ENCODE peak calls at places on chromosomes 4 and X, in nine cellular contexts. I is neuronal stem cell, J is IMR-90, U is breast epithelium, P is pancreas, H is SK-N-SH, Z is ascending aorta, D is heart left ventricle, W is endodermal cell. B is an unnamed sample.

GRCh38 chrX:13220916-13221315 is 98.9 kb downstream of the ATXN3L start:
- DNase-seq in J (peak; percentile 84), U (no peak), W (no peak), I (no peak), H (no peak), D (no peak), P (no peak), Z (no peak), B (no peak)

GRCh38 chrX:98068210-98068609 is 1184.5 kb downstream of the RPA4 start:
- DNase-seq in P (no peak), D (no peak), J (no peak), I (peak; percentile 1), Z (no peak), H (no peak), U (no peak), W (peak; percentile 48), B (no peak)

GRCh38 chr4:145541266-145541770 is 59.7 kb downstream of the SMAD1 start:
- DNase-seq in W (no peak), U (no peak), I (no peak), P (no peak), H (no peak), J (no peak), Z (no peak), D (no peak), B (no peak)

GRCh38 chr4:89700766-89701165 is 136.2 kb downstream of the SNCA start:
- DNase-seq in D (no peak), W (no peak), P (no peak), H (no peak), I (no peak), J (no peak), Z (no peak), U (no peak), B (no peak)

GRCh38 chr4:104879367-104879766 is 267.3 kb upstream of the TET2 start:
- DNase-seq in W (no peak), H (no peak), P (no peak), Z (no peak), D (no peak), J (no peak), U (no peak), I (no peak), B (no peak)

GRCh38 chrX:132216806-132217202 is 2.4 kb downstream of the RAP2C start:
- DNase-seq in Z (no peak), D (no peak), I (no peak), W (no peak), J (peak; percentile 43), U (no peak), H (no peak), P (no peak), B (no peak)

GRCh38 chr4:7936963-7937362 is 2.7 kb downstream of the AFAP1 start:
- DNase-seq in I (no peak), W (no peak), H (no peak), D (no peak), U (no peak), Z (no peak), P (no peak), J (no peak), B (no peak)

GRCh38 chr4:71683309-71683708 is 100.6 kb downstream of the GC start:
- DNase-seq in J (no peak), H (no peak), P (no peak), D (no peak), I (no peak), U (no peak), W (no peak), Z (no peak), B (no peak)

GRCh38 chr4:46993075-46994006 is at the start of gene GABRA4:
- DNase-seq in I (peak; percentile 35), Z (no peak), J (no peak), U (no peak), D (peak; percentile 31), W (peak; percentile 80), H (no peak), P (peak; percentile 65), B (no peak)

GRCh38 chr4:71472946-71473345 is 134.1 kb downstream of the SLC4A4 start:
- DNase-seq in W (no peak), P (no peak), U (no peak), I (no peak), Z (no peak), J (peak; percentile 89), D (no peak), H (no peak), B (no peak)

GRCh38 chr4:173538903-173539445 is 8.9 kb upstream of the HAND2 start:
- DNase-seq in J (no peak), D (no peak), I (peak; percentile 36), U (no peak), P (no peak), W (peak; percentile 49), Z (no peak), H (no peak), B (no peak)

GRCh38 chrX:53223955-53224859 is 800 bp downstream of the KDM5C start:
- DNase-seq in P (no peak), U (no peak), J (peak; percentile 85), D (no peak), H (peak; percentile 58), I (no peak), Z (no peak), W (no peak), B (no peak)

GRCh38 chr4:150814873-150815272 is 200.2 kb downstream of the LRBA start:
- DNase-seq in P (no peak), U (no peak), H (no peak), Z (no peak), J (no peak), W (no peak), D (no peak), I (no peak), B (no peak)

DNA sequence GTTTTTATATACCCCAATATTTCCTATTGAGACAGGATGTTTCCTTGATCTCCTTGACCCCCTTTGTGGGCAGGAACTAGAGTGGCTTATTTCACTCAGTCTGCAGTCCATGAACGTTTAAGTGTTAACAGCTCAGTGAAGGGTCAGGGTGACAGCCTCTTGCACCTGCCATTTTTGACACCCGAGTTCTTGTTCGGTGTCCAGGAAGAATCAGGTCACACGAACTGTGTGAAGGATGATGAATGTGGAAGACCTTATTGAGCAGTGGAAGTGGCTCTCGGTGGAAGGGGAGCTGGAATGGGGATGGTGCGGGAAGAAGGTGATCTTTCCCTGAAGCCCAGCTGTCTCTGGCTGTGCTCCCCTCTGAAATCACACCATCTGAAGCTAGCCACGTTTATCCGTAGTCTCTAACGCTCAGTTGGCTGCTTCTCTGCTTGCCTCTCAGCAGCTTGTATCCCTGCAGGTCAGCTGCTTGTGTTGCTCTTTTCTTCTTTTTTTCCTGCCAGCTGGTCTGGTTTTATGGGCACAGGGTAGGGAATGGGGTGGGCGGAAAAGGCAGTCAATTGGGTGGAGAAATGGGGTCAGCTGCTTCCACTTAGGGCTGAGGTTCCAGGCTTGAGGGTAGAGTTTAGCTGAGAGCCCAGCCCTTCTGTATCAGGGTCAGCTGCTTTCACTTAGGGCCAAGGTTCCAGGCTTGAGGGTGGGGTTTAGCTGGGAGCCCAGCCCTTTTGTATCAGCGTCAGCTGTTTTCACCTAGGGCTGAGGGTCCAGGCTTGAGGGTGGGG is 29.0 kb upstream of the CCNG2 start:
- DNase-seq in W (peak; percentile 74), I (no peak), P (no peak), H (no peak), Z (no peak), J (no peak), D (no peak), U (no peak), B (no peak)
- H3K27ac ChIP-seq in W (no peak overlapping the region), I (no peak overlapping the region), P (no peak overlapping the region), H (no peak overlapping the region), Z (no peak overlapping the region), J (no peak overlapping the region), D (no peak overlapping the region), U (no peak overlapping the region), B (no peak overlapping the region)

DNA sequence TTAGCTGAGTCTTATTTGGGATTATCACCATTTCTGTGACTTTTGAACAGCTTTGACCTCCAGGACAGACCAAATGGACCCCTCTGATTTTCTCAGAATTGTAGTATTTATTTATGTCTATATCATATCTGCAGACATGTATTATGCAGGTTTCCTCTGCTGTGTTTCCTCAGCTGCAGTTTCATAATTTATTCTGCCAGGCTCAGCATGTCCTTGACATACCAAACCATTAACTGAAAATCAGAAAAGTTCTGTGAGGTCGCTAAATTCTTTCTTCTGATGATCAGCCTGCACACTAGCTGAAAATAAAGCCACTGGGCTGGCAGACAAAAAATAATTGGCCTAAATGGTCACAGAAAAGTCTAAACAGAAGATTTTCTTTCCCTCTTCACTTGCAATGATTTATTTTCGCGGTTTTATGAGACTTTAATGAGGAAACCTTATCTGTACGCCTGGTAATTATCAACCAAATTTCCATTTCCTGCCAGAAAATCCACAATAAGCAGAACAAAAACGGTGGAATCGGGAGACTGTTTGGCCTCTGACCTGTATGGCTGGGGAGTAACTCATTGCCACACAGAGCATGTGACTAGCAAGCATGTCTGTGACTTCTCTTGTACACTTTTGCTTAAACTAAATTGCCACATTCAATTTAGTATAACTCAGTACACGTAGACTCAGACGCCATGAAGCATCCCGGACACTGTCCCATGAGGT is 150.9 kb downstream of the ENPP6 start:
- DNase-seq in W (no peak), D (no peak), H (peak; percentile 42), P (no peak), U (no peak), Z (no peak), J (no peak), I (no peak), B (no peak)
- H3K27ac ChIP-seq in W (no peak overlapping the region), D (no peak overlapping the region), H (no peak overlapping the region), P (peak overlapping the region; percentile 33), U (no peak overlapping the region), Z (no peak overlapping the region), J (no peak overlapping the region), I (no peak overlapping the region), B (no peak overlapping the region)

GRCh38 chrX:40099046-40099968 is 1.5 kb upstream of the BCOR start:
- DNase-seq in Z (no peak), P (peak; percentile 77), U (no peak), W (peak; percentile 87), J (no peak), H (peak; percentile 70), I (no peak), D (peak; percentile 38), B (no peak)
- H3K27ac ChIP-seq in Z (peak overlapping the region; percentile 87), P (peak overlapping the region; percentile 93), U (peak overlapping the region; percentile 83), W (no peak overlapping the region), J (no peak overlapping the region), H (peak overlapping the region; percentile 51), I (no peak overlapping the region), D (peak overlapping the region; percentile 97), B (peak overlapping the region; percentile 91)

GRCh38 chr4:182898479-182898799 is 18.7 kb downstream of the DCTD start:
- DNase-seq in I (no peak), U (no peak), D (no peak), H (no peak), W (no peak), J (no peak), P (no peak), Z (no peak), B (no peak)
- H3K27ac ChIP-seq in I (no peak overlapping the region), U (no peak overlapping the region), D (no peak overlapping the region), H (no peak overlapping the region), W (no peak overlapping the region), J (no peak overlapping the region), P (peak overlapping the region; percentile 19), Z (no peak overlapping the region), B (no peak overlapping the region)

DNA sequence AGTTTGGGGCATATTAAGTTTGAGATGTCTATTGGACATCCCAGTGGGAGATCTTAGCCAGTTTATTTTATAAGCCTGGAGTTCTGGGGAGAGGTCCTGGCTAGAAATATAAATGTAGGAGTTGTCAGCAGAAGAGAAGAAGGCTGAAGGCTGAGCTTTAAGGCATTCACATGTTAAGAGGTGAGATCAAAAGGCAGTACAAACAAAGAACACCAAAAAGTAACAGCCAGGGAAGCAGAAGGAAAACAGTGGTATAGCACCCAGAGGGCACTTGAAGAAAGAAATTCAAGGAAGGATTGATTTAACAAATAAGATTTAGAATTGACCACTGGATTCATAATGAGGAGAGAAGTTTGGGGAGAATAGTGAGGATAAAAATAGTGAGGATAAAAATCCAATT is 141.2 kb upstream of the ATOH1 start:
- DNase-seq in U (no peak), D (no peak), I (no peak), P (no peak), W (no peak), Z (no peak), H (no peak), J (no peak), B (no peak)
- H3K27ac ChIP-seq in U (no peak overlapping the region), D (no peak overlapping the region), I (no peak overlapping the region), P (no peak overlapping the region), W (no peak overlapping the region), Z (no peak overlapping the region), H (no peak overlapping the region), J (no peak overlapping the region), B (no peak overlapping the region)